ENCODE peak calls at places on chromosomes 3 and 15, in eight cellular contexts. Z is astrocyte of the spinal cord, K is hepatocyte, F is neuronal stem cell, C is astrocyte of the cerebellum, R is OCI-LY7, V is cardiac fibroblast, D is heart right ventricle. X is an unnamed sample.

GRCh38 chr3:122101646-122102045 is 46.5 kb downstream of the CD86 start:
- DNase-seq in C (peak; percentile 11), V (peak; percentile 65), Z (peak; percentile 28), R (peak; percentile 77), K (peak; percentile 82), F (peak; percentile 43), D (no peak), X (peak; percentile 24)

GRCh38 chr3:55090310-55090709 is 162.5 kb upstream of the LRTM1 start:
- DNase-seq in K (no peak), C (no peak), Z (no peak), R (no peak), V (no peak), F (no peak), D (no peak), X (no peak)

GRCh38 chr3:58568572-58569286 is 8.5 kb downstream of the FAM107A start:
- DNase-seq in K (peak; percentile 76), Z (peak; percentile 72), R (peak; percentile 65), V (peak; percentile 81), F (peak; percentile 71), C (peak; percentile 64), D (peak; percentile 74), X (peak; percentile 32)

GRCh38 chr3:196142674-196142988 is 60.7 kb upstream of the TFRC start:
- DNase-seq in V (no peak), R (no peak), C (no peak), D (no peak), Z (no peak), K (no peak), F (no peak), X (no peak)

GRCh38 chr15:25863067-25863967 is at the start of gene ATP10A:
- DNase-seq in D (peak; percentile 45), K (no peak), V (peak; percentile 62), R (no peak), F (peak; percentile 24), C (no peak), Z (peak; percentile 57), X (no peak)

GRCh38 chr3:113241292-113242033 is 30.1 kb downstream of the BOC start:
- DNase-seq in Z (peak; percentile 73), V (peak; percentile 19), R (no peak), F (peak; percentile 79), D (no peak), K (peak; percentile 21), C (no peak), X (no peak)

GRCh38 chr3:129504471-129505100 is 23.9 kb upstream of the RHO start:
- DNase-seq in D (no peak), C (no peak), F (no peak), K (no peak), V (no peak), Z (no peak), R (no peak), X (no peak)

GRCh38 chr3:51389423-51390183 is 1.5 kb upstream of the RBM15B start:
- DNase-seq in D (peak; percentile 37), R (peak; percentile 77), F (no peak), V (peak; percentile 60), C (peak; percentile 11), Z (peak; percentile 47), K (peak; percentile 78), X (no peak)

GRCh38 chr3:154244644-154245043 is 79.6 kb downstream of the DHX36 start:
- DNase-seq in F (no peak), K (no peak), D (peak; percentile 16), R (no peak), V (peak; percentile 78), Z (peak; percentile 47), C (no peak), X (no peak)

GRCh38 chr3:24305795-24306467 is 188.7 kb downstream of the THRB start:
- DNase-seq in F (peak; percentile 15), V (no peak), R (no peak), C (no peak), D (no peak), K (no peak), Z (peak; percentile 33), X (no peak)

GRCh38 chr3:145032790-145033189 is 1061.2 kb downstream of the DIPK2A start:
- DNase-seq in V (no peak), D (no peak), Z (no peak), R (no peak), C (no peak), K (no peak), F (no peak), X (no peak)

GRCh38 chr3:151818361-151818760 is 4.4 kb downstream of the AADAC start:
- DNase-seq in K (no peak), D (no peak), Z (no peak), R (no peak), F (no peak), C (no peak), V (no peak), X (no peak)

GRCh38 chr3:76615739-76616138 is 424.2 kb upstream of the ROBO2 start:
- DNase-seq in Z (no peak), C (no peak), F (no peak), K (no peak), D (no peak), R (no peak), V (no peak), X (peak; percentile 16)

GRCh38 chr3:101676219-101676764 is 640 bp downstream of the ZBTB11 start:
- DNase-seq in C (peak; percentile 88), V (peak; percentile 95), F (peak; percentile 94), Z (peak; percentile 98), K (peak; percentile 98), R (peak; percentile 97), D (peak; percentile 94), X (peak; percentile 90)

GRCh38 chr3:139287557-139287956 is 56.3 kb upstream of the MRPS22 start:
- DNase-seq in Z (no peak), C (no peak), D (no peak), R (no peak), V (no peak), F (no peak), K (no peak), X (no peak)

GRCh38 chr3:158261371-158261991 is 151.6 kb downstream of the RSRC1 start:
- DNase-seq in D (no peak), V (peak; percentile 28), K (no peak), F (no peak), C (no peak), Z (peak; percentile 29), R (no peak), X (no peak)

GRCh38 chr3:186993940-186994670 is 63.8 kb downstream of the ST6GAL1 start:
- DNase-seq in Z (no peak), K (no peak), F (no peak), C (no peak), D (no peak), V (no peak), R (peak; percentile 82), X (no peak)
- H3K4me3 ChIP-seq in Z (no peak overlapping the region), K (no peak overlapping the region), F (no peak overlapping the region), C (no peak overlapping the region), D (no peak overlapping the region), V (no peak overlapping the region), R (peak overlapping the region; percentile 35), X (no peak overlapping the region)

DNA sequence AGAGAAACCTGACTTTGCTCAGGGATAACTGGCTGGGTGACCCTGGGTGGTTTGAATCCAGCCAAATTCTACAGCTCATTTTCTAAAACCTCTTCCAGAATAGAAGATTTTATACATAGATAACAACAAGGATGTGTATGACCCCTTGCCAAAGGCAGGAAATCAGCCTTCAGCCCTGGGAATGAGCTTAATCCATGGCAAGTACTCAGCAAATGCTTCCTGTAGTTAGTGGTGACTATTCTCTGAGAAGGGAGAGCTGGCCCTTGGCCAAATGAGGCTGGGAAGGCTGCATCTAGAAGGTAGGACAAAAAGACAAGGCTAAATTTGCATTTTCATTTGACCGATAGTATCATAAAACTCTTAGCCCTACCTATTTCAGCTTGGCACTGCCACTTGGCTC is 4.6 kb upstream of the HACD3 start:
- DNase-seq in D (peak; percentile 74), F (no peak), C (no peak), V (peak; percentile 47), K (no peak), R (no peak), Z (no peak), X (no peak)
- H3K4me3 ChIP-seq in D (no peak overlapping the region), F (no peak overlapping the region), C (no peak overlapping the region), V (no peak overlapping the region), K (no peak overlapping the region), R (no peak overlapping the region), Z (no peak overlapping the region), X (no peak overlapping the region)

GRCh38 chr3:18415836-18416235 is 9.3 kb downstream of the SATB1 start:
- DNase-seq in F (no peak), R (no peak), Z (no peak), C (no peak), K (no peak), V (no peak), D (no peak), X (no peak)

GRCh38 chr3:18420584-18420983 is 4.6 kb downstream of the SATB1 start:
- DNase-seq in K (no peak), C (no peak), Z (no peak), V (no peak), R (no peak), D (no peak), F (no peak), X (no peak)

GRCh38 chr3:18416332-18416731 is 8.8 kb downstream of the SATB1 start:
- DNase-seq in F (no peak), R (no peak), V (no peak), D (no peak), C (no peak), K (no peak), Z (no peak), X (no peak)

GRCh38 chr3:18418173-18418572 is 7.0 kb downstream of the SATB1 start:
- DNase-seq in K (no peak), C (no peak), D (no peak), Z (no peak), V (no peak), F (no peak), R (no peak), X (no peak)

GRCh38 chr3:18419232-18419631 is 5.9 kb downstream of the SATB1 start:
- DNase-seq in D (no peak), V (no peak), Z (no peak), C (no peak), K (peak; percentile 11), R (no peak), F (no peak), X (no peak)
- H3K4me3 ChIP-seq in D (peak overlapping the region; percentile 25), V (no peak overlapping the region), Z (no peak overlapping the region), C (no peak overlapping the region), K (no peak overlapping the region), R (no peak overlapping the region), F (no peak overlapping the region), X (no peak overlapping the region)

DNA sequence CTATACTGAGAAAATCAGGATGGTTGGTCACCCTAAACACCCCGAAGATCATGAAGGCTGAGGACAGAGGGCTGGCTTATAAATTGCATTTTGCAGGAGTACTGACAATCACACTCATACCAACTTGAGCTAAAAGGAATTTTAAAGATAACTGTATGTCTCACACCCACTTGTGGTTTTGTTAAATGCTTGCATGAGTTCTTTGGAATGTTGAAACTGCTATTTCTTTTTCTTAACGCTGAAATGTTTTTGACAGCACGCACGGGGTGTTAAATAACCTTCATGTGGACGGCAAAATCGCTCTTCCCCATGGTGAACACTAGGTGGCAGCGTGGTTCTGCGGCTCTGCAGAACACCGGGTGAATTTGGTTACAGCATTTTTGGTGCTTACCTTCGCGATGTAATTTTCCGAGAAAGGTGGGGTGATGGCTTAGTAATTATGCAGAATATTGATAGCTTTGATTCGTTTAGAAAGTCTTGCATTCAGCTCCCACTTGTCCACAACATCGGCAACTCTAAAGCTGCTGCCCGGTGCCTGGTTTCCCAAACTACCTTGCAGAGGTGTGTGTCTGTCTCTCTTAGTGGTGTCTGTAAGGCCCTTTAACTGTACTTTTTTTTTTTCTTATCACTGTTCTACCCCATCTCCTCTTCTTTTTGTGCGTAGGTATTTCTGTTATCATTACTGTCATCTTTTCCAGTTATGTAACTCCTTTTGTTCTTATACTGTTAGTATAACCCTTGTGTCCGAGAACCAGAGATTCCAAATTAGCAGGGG is 51.7 kb downstream of the ARNT2 start:
- DNase-seq in V (peak; percentile 92), K (peak; percentile 83), C (peak; percentile 87), F (peak; percentile 54), Z (peak; percentile 90), D (peak; percentile 50), R (peak; percentile 61), X (peak; percentile 93)
- H3K4me3 ChIP-seq in V (no peak overlapping the region), K (no peak overlapping the region), C (no peak overlapping the region), F (no peak overlapping the region), Z (no peak overlapping the region), D (no peak overlapping the region), R (no peak overlapping the region), X (peak overlapping the region; percentile 17)

GRCh38 chr3:11302444-11302843 is 30.2 kb downstream of the ATG7 start:
- DNase-seq in R (no peak), D (no peak), V (no peak), Z (no peak), F (no peak), C (no peak), K (no peak), X (no peak)
- H3K4me3 ChIP-seq in R (no peak overlapping the region), D (no peak overlapping the region), V (no peak overlapping the region), Z (no peak overlapping the region), F (no peak overlapping the region), C (no peak overlapping the region), K (no peak overlapping the region), X (no peak overlapping the region)